ENCODE peak calls at places on chromosome 7, in eight cellular contexts. E is GM04504; H is PC-9; Y is stimulated activated CD4-positive, alpha-beta T cell treated with anti-CD3 and anti-CD28 coated beads, TNF-alpha, amount 100 ng/mL, for 24 hours; O is sciatic nerve; A is HCEC 1CT; J is HEK293T; V is AG09319. L is an unnamed sample.
A peak's percentile ranks its signal among the peaks of the same experiment; 100 is the strongest.

GRCh38 chr7:50730459-50731400 is 52.0 kb downstream of the GRB10 start:
- DNase-seq in E (no peak), H (no peak), Y (no peak), O (no peak), A (no peak), J (no peak), V (no peak), L (peak; percentile 71)

GRCh38 chr7:74355091-74355490 is 65.9 kb downstream of the CLIP2 start:
- DNase-seq in E (peak; percentile 41), H (peak; percentile 67), Y (no peak), O (no peak), A (peak; percentile 84), J (no peak), V (peak; percentile 18), L (no peak)

GRCh38 chr7:80940539-80941205 is 21.8 kb upstream of the SEMA3C start:
- DNase-seq in E (no peak), H (no peak), Y (no peak), O (no peak), A (peak; percentile 31), J (no peak), V (no peak), L (no peak)

GRCh38 chr7:152132812-152133211 is 107.3 kb downstream of the GALNT11 start:
- DNase-seq in E (no peak), H (no peak), Y (no peak), O (no peak), A (no peak), J (no peak), V (no peak), L (no peak)

GRCh38 chr7:29277436-29278215 is 83.1 kb downstream of the CHN2 start:
- DNase-seq in E (no peak), H (no peak), Y (no peak), O (no peak), A (no peak), J (no peak), V (no peak), L (no peak)

GRCh38 chr7:5143935-5144903 is 45.8 kb upstream of the WIPI2 start:
- DNase-seq in E (no peak), H (peak; percentile 21), Y (peak; percentile 31), O (no peak), A (no peak), J (no peak), V (no peak), L (no peak)

GRCh38 chr7:101934618-101935017 is 117.2 kb downstream of the CUX1 start:
- DNase-seq in E (no peak), H (no peak), Y (no peak), O (peak; percentile 55), A (no peak), J (no peak), V (no peak), L (no peak)

GRCh38 chr7:14902589-14902963 is at the start of gene DGKB:
- DNase-seq in E (peak; percentile 53), H (no peak), Y (no peak), O (no peak), A (peak; percentile 22), J (peak; percentile 27), V (peak; percentile 25), L (no peak)

GRCh38 chr7:82729172-82730030 is 285.8 kb upstream of the CACNA2D1 start:
- DNase-seq in E (no peak), H (no peak), Y (no peak), O (no peak), A (peak; percentile 39), J (peak; percentile 44), V (peak; percentile 7), L (no peak)

GRCh38 chr7:2199956-2200583 is 32.7 kb downstream of the MAD1L1 start:
- DNase-seq in E (no peak), H (no peak), Y (no peak), O (no peak), A (no peak), J (no peak), V (no peak), L (peak; percentile 70)

GRCh38 chr7:100888988-100889760 is at the start of gene UFSP1:
- DNase-seq in E (no peak), H (no peak), Y (no peak), O (no peak), A (no peak), J (peak; percentile 53), V (no peak), L (no peak)

GRCh38 chr7:23222439-23223045 is 24.0 kb upstream of the GPNMB start:
- DNase-seq in E (no peak), H (no peak), Y (no peak), O (no peak), A (no peak), J (no peak), V (no peak), L (no peak)

GRCh38 chr7:80499350-80499955 is 12.4 kb downstream of the GNAT3 start:
- DNase-seq in E (peak; percentile 76), H (peak; percentile 82), Y (no peak), O (no peak), A (peak; percentile 98), J (no peak), V (peak; percentile 56), L (no peak)

GRCh38 chr7:72098812-72099211 is 313.3 kb downstream of the CALN1 start:
- DNase-seq in E (no peak), H (no peak), Y (no peak), O (no peak), A (no peak), J (no peak), V (peak; percentile 32), L (no peak)

GRCh38 chr7:149866817-149867447 is 6.8 kb upstream of the ATP6V0E2 start:
- DNase-seq in E (no peak), H (no peak), Y (no peak), O (peak; percentile 48), A (peak; percentile 5), J (no peak), V (no peak), L (no peak)

GRCh38 chr7:151382079-151382885 is 27.6 kb downstream of the WDR86 start:
- DNase-seq in E (no peak), H (no peak), Y (no peak), O (peak; percentile 59), A (no peak), J (no peak), V (no peak), L (no peak)

GRCh38 chr7:29629507-29629906 is 65.9 kb downstream of the PRR15 start:
- DNase-seq in E (no peak), H (no peak), Y (no peak), O (no peak), A (no peak), J (no peak), V (no peak), L (no peak)

GRCh38 chr7:34133356-34133982 is 228.1 kb downstream of the BMPER start:
- DNase-seq in E (peak; percentile 90), H (no peak), Y (no peak), O (no peak), A (peak; percentile 80), J (no peak), V (peak; percentile 74), L (no peak)

GRCh38 chr7:11343818-11344413 is 370.2 kb downstream of the PHF14 start:
- DNase-seq in E (peak; percentile 20), H (peak; percentile 6), Y (no peak), O (no peak), A (peak; percentile 28), J (peak; percentile 25), V (no peak), L (no peak)

GRCh38 chr7:103347507-103348267 is at the start of gene PSMC2:
- DNase-seq in E (peak; percentile 82), H (peak; percentile 83), Y (peak; percentile 80), O (peak; percentile 81), A (peak; percentile 91), J (peak; percentile 75), V (peak; percentile 71), L (peak; percentile 83)

GRCh38 chr7:8133955-8134733 is 127.8 kb downstream of the ICA1 start:
- DNase-seq in E (no peak), H (no peak), Y (no peak), O (no peak), A (no peak), J (no peak), V (no peak), L (no peak)

GRCh38 chr7:83732305-83732704 is 83.4 kb upstream of the SEMA3E start:
- DNase-seq in E (no peak), H (no peak), Y (no peak), O (no peak), A (no peak), J (no peak), V (no peak), L (no peak)

GRCh38 chr7:158277219-158278141 is 310.1 kb downstream of the PTPRN2 start:
- DNase-seq in E (no peak), H (no peak), Y (no peak), O (peak; percentile 42), A (no peak), J (no peak), V (no peak), L (peak; percentile 58)

GRCh38 chr7:157613575-157614322 is 276.9 kb downstream of the DNAJB6 start:
- DNase-seq in E (no peak), H (no peak), Y (no peak), O (peak; percentile 56), A (no peak), J (no peak), V (no peak), L (peak; percentile 60)

GRCh38 chr7:55078465-55079372 is 59.9 kb downstream of the EGFR start:
- DNase-seq in E (no peak), H (peak; percentile 53), Y (no peak), O (peak; percentile 78), A (no peak), J (no peak), V (no peak), L (no peak)

GRCh38 chr7:24368161-24368560 is 84.2 kb downstream of the NPY start:
- DNase-seq in E (no peak), H (no peak), Y (no peak), O (no peak), A (no peak), J (no peak), V (no peak), L (no peak)

GRCh38 chr7:117069379-117069778 is 116.1 kb downstream of the ST7 start:
- DNase-seq in E (no peak), H (no peak), Y (no peak), O (no peak), A (no peak), J (no peak), V (no peak), L (no peak)

GRCh38 chr7:142669074-142669654 is 80.1 kb upstream of the PRSS1 start:
- DNase-seq in E (no peak), H (no peak), Y (no peak), O (no peak), A (peak; percentile 44), J (no peak), V (no peak), L (no peak)

L was measured in cardiac septum.